ENCODE peak calls at places on chromosomes 13 and 19, in eight cellular contexts. E is Panc1, S is left ventricle myocardium inferior, K is right atrium auricular region, F is cardiac fibroblast, U is AG09309, L is epithelial cell of esophagus, C is IMR-90. A is an unnamed sample.

GRCh38 chr19:31066385-31066784 is 282.9 kb downstream of the TSHZ3 start:
- DNase-seq in E (peak), S (no peak), K (no peak), F (peak), U (peak), L (peak), C (peak), A (no peak)

GRCh38 chr19:34468400-34468799 is 13.2 kb upstream of the WTIP start:
- DNase-seq in E (no peak), S (no peak), K (no peak), F (peak), U (no peak), L (no peak), C (no peak), A (no peak)

GRCh38 chr13:103282571-103283450 is 216.6 kb upstream of the SLC10A2 start:
- DNase-seq in E (no peak), S (no peak), K (no peak), F (peak), U (no peak), L (peak), C (peak), A (no peak)

GRCh38 chr19:51485960-51486359 is 7.6 kb downstream of the CEACAM18 start:
- DNase-seq in E (no peak), S (no peak), K (no peak), F (no peak), U (no peak), L (no peak), C (no peak), A (no peak)

GRCh38 chr13:104385409-104385808 is 1319.2 kb upstream of the SLC10A2 start:
- DNase-seq in E (no peak), S (no peak), K (no peak), F (peak), U (no peak), L (peak), C (peak), A (no peak)

GRCh38 chr19:38837656-38838121 is 6.1 kb upstream of the ECH1 start:
- DNase-seq in E (no peak), S (no peak), K (no peak), F (no peak), U (no peak), L (peak), C (peak), A (no peak)

GRCh38 chr13:40971321-40971720 is 47.8 kb downstream of the ELF1 start:
- DNase-seq in E (no peak), S (no peak), K (no peak), F (no peak), U (no peak), L (no peak), C (no peak), A (no peak)

GRCh38 chr19:19510432-19510831 is 4.9 kb downstream of the TSSK6 start:
- DNase-seq in E (no peak), S (no peak), K (no peak), F (no peak), U (no peak), L (peak), C (no peak), A (no peak)

GRCh38 chr13:99028890-99029289 is 51.0 kb upstream of the DOCK9 start:
- DNase-seq in E (no peak), S (no peak), K (no peak), F (no peak), U (no peak), L (no peak), C (no peak), A (no peak)

GRCh38 chr19:33239223-33239975 is 13.7 kb upstream of the SLC7A10 start:
- DNase-seq in E (no peak), S (no peak), K (no peak), F (no peak), U (no peak), L (no peak), C (no peak), A (no peak)

GRCh38 chr13:97555034-97555433 is 121.1 kb downstream of the RAP2A start:
- DNase-seq in E (no peak), S (no peak), K (no peak), F (no peak), U (no peak), L (no peak), C (no peak), A (no peak)

GRCh38 chr13:101417501-101417900 is 1.2 kb upstream of the NALCN start:
- DNase-seq in E (no peak), S (no peak), K (no peak), F (no peak), U (no peak), L (no peak), C (no peak), A (no peak)

DNA sequence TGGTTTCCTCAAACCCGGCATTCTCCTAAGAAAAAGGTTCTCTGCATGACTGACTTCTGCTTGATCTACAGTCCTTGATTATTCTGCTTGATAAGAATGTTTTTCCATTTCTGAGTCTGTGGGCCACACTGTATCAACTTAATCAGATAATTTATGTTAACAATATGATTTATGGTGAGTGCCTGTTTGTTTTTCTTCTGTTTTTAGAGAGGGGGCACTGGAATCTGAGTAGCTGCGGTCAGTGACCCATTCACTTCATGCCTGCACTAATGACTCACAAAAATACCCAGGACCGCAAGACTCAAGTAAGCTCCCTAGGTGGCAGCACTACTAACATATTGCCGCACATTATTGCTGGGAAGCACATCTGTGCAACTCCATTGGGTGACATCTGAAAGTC is 542.3 kb upstream of the ATXN8OS start:
- DNase-seq in E (no peak), S (no peak), K (no peak), F (peak), U (no peak), L (peak), C (no peak), A (no peak)
- TF ChIP-seq CTCF in E (peak), S (no peak), K (no peak), F (no peak), U (no peak), L (peak), C (no peak), A (peak)

GRCh38 chr13:57857945-57858344 is 226.4 kb downstream of the PCDH17 start:
- DNase-seq in E (no peak), S (no peak), K (no peak), F (peak), U (no peak), L (no peak), C (no peak), A (no peak)
- TF ChIP-seq CTCF in E (no peak), S (peak), K (no peak), F (no peak), U (no peak), L (no peak), C (no peak), A (no peak)

GRCh38 chr13:105672911-105673310 is 862.6 kb downstream of the EFNB2 start:
- DNase-seq in E (no peak), S (no peak), K (no peak), F (no peak), U (no peak), L (no peak), C (no peak), A (no peak)
- TF ChIP-seq CTCF in E (no peak), S (no peak), K (no peak), F (no peak), U (no peak), L (no peak), C (no peak), A (no peak)

DNA sequence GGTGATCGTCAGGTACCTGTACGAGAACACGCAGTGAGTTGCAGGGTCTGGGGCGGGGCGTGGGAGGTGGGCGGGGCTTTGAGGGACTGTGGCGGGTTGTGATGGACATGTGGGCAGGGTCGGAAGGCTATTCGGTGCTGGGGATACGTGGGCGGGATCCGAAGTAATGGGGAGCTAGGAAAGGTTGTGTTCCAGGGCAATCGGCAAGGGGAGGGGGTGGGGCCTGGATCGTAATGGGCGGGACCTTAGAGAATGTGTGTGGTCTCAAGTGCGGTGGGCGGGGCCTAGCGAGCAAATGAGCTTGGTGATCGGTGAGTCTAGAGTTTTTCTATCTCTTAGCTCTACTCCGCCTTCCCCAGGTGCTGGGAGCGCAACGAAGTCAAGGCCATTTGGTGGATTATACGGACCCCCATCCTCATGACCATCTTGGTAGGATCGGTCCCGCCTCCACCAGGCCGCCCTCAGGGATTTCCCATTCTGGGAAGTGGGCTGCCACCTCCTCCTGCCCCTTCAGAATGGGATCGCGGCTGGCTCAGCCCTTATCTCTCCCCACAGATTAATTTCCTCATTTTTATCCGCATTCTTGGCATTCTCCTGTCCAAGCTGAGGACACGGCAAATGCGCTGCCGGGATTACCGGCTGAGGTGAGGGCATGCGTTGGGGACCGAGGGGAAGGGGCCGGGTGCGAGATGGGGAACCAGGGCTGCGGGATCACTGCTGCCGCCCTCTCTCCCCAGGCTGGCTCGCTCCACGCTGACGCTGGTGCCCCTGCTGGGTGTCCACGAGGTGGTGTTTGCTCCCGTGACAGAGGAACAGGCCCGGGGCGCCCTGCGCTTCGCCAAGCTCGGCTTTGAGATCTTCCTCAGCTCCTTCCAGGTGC is 9.6 kb downstream of the GIPR start:
- DNase-seq in E (no peak), S (peak), K (peak), F (peak), U (no peak), L (peak), C (peak), A (peak)
- TF ChIP-seq CTCF in E (no peak), S (no peak), K (no peak), F (peak), U (no peak), L (peak), C (no peak), A (peak)

DNA sequence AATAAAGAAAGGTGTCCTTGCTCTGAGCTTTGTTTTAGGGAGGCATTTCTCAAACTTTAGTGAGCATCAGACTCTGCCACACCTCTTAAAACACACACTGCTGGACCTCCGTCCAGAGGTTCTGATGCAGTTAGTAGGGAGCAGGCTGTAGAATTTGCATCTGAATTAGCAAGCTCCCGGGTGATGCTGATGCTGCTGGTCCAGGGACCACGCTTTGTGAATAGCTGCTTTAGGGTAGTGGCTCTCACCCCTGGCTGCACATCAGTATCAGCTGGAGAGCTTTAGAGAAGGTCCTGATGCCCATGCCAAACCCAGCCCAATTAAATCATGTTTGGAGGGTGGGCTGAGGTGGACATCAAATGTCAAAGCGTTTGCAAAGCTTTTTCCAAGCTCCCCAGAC is 3.6 kb downstream of the HTR2A start:
- DNase-seq in E (no peak), S (no peak), K (no peak), F (no peak), U (no peak), L (no peak), C (no peak), A (no peak)
- TF ChIP-seq CTCF in E (no peak), S (no peak), K (no peak), F (no peak), U (no peak), L (no peak), C (no peak), A (no peak)